ENCODE peak calls at places on chromosomes 7 and 10, in six cellular contexts. V, L, W, S, G and M are unnamed samples.

GRCh38 chr10:74877899-74878298 is 51.5 kb downstream of the KAT6B start:
- DNase-seq in L (no peak), W (no peak), S (no peak), G (no peak), V (no peak), M (no peak)

GRCh38 chr10:5951167-5951711 is 26.1 kb downstream of the IL15RA start:
- DNase-seq in S (no peak), L (peak; percentile 94), W (no peak), G (no peak), V (no peak), M (no peak)

GRCh38 chr10:22605168-22605567 is 109.2 kb downstream of the PIP4K2A start:
- DNase-seq in W (no peak), L (no peak), G (no peak), V (no peak), S (no peak), M (no peak)

GRCh38 chr7:135320277-135320676 is 86.6 kb downstream of the STRA8 start:
- DNase-seq in W (peak; percentile 31), L (peak; percentile 58), G (no peak), V (peak; percentile 79), S (peak; percentile 79), M (peak; percentile 32)

GRCh38 chr7:7564323-7564780 is 2.3 kb upstream of the MIOS start:
- DNase-seq in S (no peak), L (peak; percentile 56), W (no peak), V (no peak), G (peak; percentile 89), M (peak; percentile 78)

GRCh38 chr7:126778101-126778500 is 474.6 kb downstream of the GRM8 start:
- DNase-seq in S (no peak), L (no peak), W (no peak), V (no peak), G (no peak), M (no peak)

GRCh38 chr7:101542527-101543241 is 86.4 kb downstream of the MYL10 start:
- DNase-seq in G (peak; percentile 33), W (peak; percentile 62), V (peak; percentile 57), S (no peak), L (peak; percentile 51), M (no peak)

GRCh38 chr7:45084336-45084735 is 4.4 kb downstream of the NACAD start:
- DNase-seq in W (no peak), G (no peak), L (no peak), V (peak; percentile 15), S (no peak), M (no peak)

GRCh38 chr10:75712241-75712880 is 280.9 kb downstream of the LRMDA start:
- DNase-seq in G (no peak), V (no peak), W (no peak), L (no peak), S (no peak), M (no peak)

GRCh38 chr10:72691470-72692056 is 380 bp upstream of the MCU start:
- DNase-seq in W (no peak), L (no peak), V (no peak), S (no peak), G (peak; percentile 91), M (peak; percentile 87)

GRCh38 chr7:17183630-17184328 is 114.7 kb upstream of the AHR start:
- DNase-seq in L (no peak), G (no peak), S (no peak), V (no peak), W (no peak), M (peak; percentile 7)

GRCh38 chr10:381805-382204 is 246.6 kb downstream of the ZMYND11 start:
- DNase-seq in S (no peak), V (no peak), L (no peak), W (no peak), G (no peak), M (no peak)

GRCh38 chr10:28054211-28054888 is 55.5 kb upstream of the ODAD2 start:
- DNase-seq in W (no peak), G (peak; percentile 42), L (no peak), V (no peak), S (no peak), M (peak; percentile 40)

GRCh38 chr10:94687625-94688248 is 4.2 kb downstream of the CYP2C18 start:
- DNase-seq in S (peak; percentile 64), V (no peak), W (no peak), L (no peak), G (no peak), M (no peak)

GRCh38 chr10:20369863-20370736 is 527.0 kb downstream of the NEBL start:
- DNase-seq in W (no peak), L (no peak), S (no peak), G (no peak), V (no peak), M (no peak)

GRCh38 chr10:116115233-116115632 is 157.8 kb downstream of the GFRA1 start:
- DNase-seq in V (no peak), W (no peak), S (no peak), L (no peak), G (no peak), M (no peak)

GRCh38 chr7:99794585-99795502 is 10.9 kb upstream of the CYP3A4 start:
- DNase-seq in S (no peak), L (no peak), V (no peak), G (no peak), W (no peak), M (no peak)

DNA sequence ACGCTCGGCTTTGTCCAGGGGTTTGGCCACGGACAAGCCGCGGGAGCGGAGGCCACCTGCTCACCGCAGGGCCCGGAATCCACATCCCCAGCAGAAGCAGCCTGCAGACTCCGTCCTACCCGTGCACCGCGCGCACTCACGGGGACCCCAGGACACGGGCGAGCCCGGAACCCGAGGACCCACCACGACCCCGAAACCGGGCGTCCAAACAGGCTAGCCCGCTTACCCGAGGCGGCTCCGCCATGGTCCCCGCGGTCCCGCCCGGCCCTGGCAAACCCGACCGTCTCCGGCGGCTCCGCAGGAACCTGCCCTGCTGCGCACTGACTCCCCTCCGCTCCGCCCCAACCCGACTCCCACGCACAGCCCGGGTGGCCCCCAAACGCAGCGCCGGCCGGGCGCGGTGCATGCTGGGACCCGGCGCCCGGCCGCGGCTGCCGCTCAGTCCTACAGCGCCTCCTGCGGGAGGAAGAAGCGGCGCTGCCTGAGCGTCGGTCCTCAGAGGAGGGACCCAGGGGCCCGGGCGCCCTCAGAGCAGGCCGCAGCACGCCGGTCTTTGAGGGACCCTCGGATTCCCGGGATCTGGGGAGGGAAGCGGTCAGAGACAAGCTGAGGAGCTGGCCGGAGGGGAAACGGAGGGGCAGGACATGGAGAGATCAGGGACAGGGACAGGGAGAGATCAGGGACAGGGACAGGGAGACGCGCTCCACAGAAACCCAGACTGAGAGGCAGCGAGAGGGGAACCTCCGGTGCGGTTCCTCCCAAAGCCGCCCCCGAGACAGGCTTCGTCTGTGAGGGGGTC is at the start of gene ZNF786:
- DNase-seq in G (peak; percentile 62), L (peak; percentile 76), W (peak; percentile 81), S (peak; percentile 91), V (peak; percentile 91), M (peak; percentile 90)
- TF ChIP-seq POLR2A in G (peak; percentile 85), L (peak; percentile 87), W (peak; percentile 71), S (peak; percentile 86), V (no peak), M (peak; percentile 80)

GRCh38 chr10:32954080-32954479 is 4.0 kb downstream of the ITGB1 start:
- DNase-seq in V (no peak), S (no peak), G (no peak), L (no peak), W (no peak), M (no peak)
- TF ChIP-seq POLR2A in V (no peak), S (no peak), G (no peak), L (no peak), W (no peak), M (no peak)

GRCh38 chr7:74417419-74417971 is 36.2 kb upstream of the GTF2IRD1 start:
- DNase-seq in L (peak; percentile 39), G (peak; percentile 44), V (peak; percentile 68), W (peak; percentile 46), S (peak; percentile 74), M (peak; percentile 80)
- TF ChIP-seq POLR2A in L (no peak), G (no peak), V (no peak), W (no peak), S (no peak), M (no peak)

GRCh38 chr7:33039257-33039904 is 23.2 kb downstream of the NT5C3A start:
- DNase-seq in V (no peak), W (no peak), S (no peak), L (no peak), G (no peak), M (no peak)

GRCh38 chr7:33043434-33043833 is 19.1 kb downstream of the NT5C3A start:
- DNase-seq in S (no peak), W (no peak), L (no peak), V (peak; percentile 5), G (no peak), M (no peak)

GRCh38 chr7:33038639-33039038 is 23.9 kb downstream of the NT5C3A start:
- DNase-seq in W (no peak), L (no peak), V (no peak), G (no peak), S (no peak), M (no peak)

GRCh38 chr7:33039905-33040292 is 22.7 kb downstream of the NT5C3A start:
- DNase-seq in S (no peak), W (no peak), V (peak; percentile 20), G (no peak), L (no peak), M (no peak)

GRCh38 chr7:33040803-33041516 is 21.6 kb downstream of the NT5C3A start:
- DNase-seq in W (peak; percentile 9), G (no peak), S (no peak), V (no peak), L (peak; percentile 37), M (peak; percentile 43)
- TF ChIP-seq POLR2A in W (peak; percentile 7), G (no peak), S (peak; percentile 43), V (no peak), L (no peak), M (no peak)

DNA sequence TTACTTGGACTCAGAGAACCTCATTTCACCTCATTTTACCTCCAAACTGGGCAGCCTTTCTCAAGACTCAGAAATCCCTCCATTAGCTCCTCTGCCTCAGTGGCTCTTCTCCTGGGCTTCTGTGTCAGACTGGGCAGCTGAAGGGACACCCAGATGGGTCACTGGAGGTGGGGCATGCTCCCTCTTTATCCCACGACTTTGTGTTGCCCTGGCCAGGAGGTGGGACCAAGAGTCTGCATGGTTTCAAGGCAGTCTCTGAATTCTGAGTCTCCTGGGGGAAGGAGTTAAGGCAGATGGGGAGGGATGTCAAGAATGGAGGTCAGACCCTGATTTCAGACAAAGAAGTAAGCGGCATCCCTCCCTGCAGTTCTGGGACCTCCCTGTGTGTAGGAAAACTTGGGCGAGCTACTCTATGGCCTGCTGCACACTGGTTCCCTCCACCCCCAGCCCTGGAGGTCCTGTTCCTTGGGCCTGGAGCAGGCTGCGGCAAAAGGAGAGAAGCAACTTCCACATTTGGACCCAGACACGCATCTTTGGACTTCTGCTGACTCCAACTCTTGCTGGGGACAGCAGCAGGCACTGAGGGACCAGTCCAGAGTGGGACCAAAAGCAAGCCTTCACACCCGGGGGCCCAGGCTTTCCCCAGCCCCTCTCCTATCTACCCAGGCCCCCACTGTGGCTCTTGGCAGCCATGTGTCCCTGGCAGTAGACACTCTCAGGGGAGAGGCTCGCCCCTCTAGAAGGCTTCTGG is 10.8 kb downstream of the POLL start:
- DNase-seq in V (no peak), G (no peak), L (no peak), S (no peak), W (no peak), M (no peak)
- TF ChIP-seq POLR2A in V (no peak), G (no peak), L (no peak), S (no peak), W (no peak), M (no peak)

GRCh38 chr7:76393116-76394031 is 16.1 kb downstream of the SSC4D start:
- DNase-seq in G (peak; percentile 71), L (peak; percentile 82), S (peak; percentile 96), V (peak; percentile 97), W (peak; percentile 86), M (peak; percentile 93)
- TF ChIP-seq POLR2A in G (peak; percentile 77), L (peak; percentile 44), S (peak; percentile 84), V (no peak), W (peak; percentile 72), M (peak; percentile 83)

GRCh38 chr7:66075590-66076458 is at the start of gene ASL:
- DNase-seq in W (peak; percentile 94), L (peak; percentile 92), S (peak; percentile 98), G (peak; percentile 77), V (peak; percentile 96), M (peak; percentile 99)
- TF ChIP-seq POLR2A in W (peak; percentile 96), L (peak; percentile 18), S (peak; percentile 94), G (peak; percentile 73), V (peak; percentile 73), M (peak; percentile 97)